ENCODE peak calls at places on chromosome 20, in nine cellular contexts. Z is left cardiac atrium; Y is MM.1S; P is GF-D8; V is brain microvascular endothelial cell; K is activated CD4-positive, CD25-positive, alpha-beta regulatory T cell; J is progenitor cell of endocrine pancreas; R is amygdala; T is T follicular helper cell. X is an unnamed sample.

GRCh38 chr20:32476684-32477593 is 108.2 kb downstream of the NOL4L start:
- DNase-seq in Z (peak), Y (no peak), P (no peak), V (no peak), K (no peak), J (peak), R (no peak), T (no peak), X (no peak)

GRCh38 chr20:13256606-13257005 is 35.5 kb downstream of the ISM1 start:
- DNase-seq in Z (no peak), Y (no peak), P (no peak), V (no peak), K (no peak), J (no peak), R (no peak), T (no peak), X (no peak)

GRCh38 chr20:3041818-3042504 is 1.5 kb upstream of the GNRH2 start:
- DNase-seq in Z (no peak), Y (no peak), P (no peak), V (no peak), K (no peak), J (no peak), R (no peak), T (no peak), X (no peak)

GRCh38 chr20:6665621-6666345 is 101.7 kb upstream of the BMP2 start:
- DNase-seq in Z (no peak), Y (no peak), P (no peak), V (no peak), K (no peak), J (no peak), R (no peak), T (no peak), X (no peak)

GRCh38 chr20:50346372-50347347 is 156.0 kb downstream of the CEBPB start:
- DNase-seq in Z (peak), Y (no peak), P (peak), V (peak), K (no peak), J (no peak), R (peak), T (no peak), X (peak)

GRCh38 chr20:42219005-42219404 is 600.8 kb upstream of the CHD6 start:
- DNase-seq in Z (no peak), Y (no peak), P (no peak), V (no peak), K (no peak), J (no peak), R (no peak), T (no peak), X (no peak)

GRCh38 chr20:5393218-5393870 is 76.6 kb upstream of the PROKR2 start:
- DNase-seq in Z (no peak), Y (no peak), P (no peak), V (no peak), K (no peak), J (no peak), R (no peak), T (no peak), X (no peak)

GRCh38 chr20:51758978-51759544 is 9.1 kb downstream of the ATP9A start:
- DNase-seq in Z (no peak), Y (no peak), P (no peak), V (no peak), K (no peak), J (no peak), R (peak), T (no peak), X (no peak)

GRCh38 chr20:61803903-61804804 is 261.5 kb downstream of the TAF4 start:
- DNase-seq in Z (no peak), Y (no peak), P (no peak), V (no peak), K (no peak), J (no peak), R (no peak), T (no peak), X (no peak)

GRCh38 chr20:37202267-37202943 is 23.1 kb upstream of the MROH8 start:
- DNase-seq in Z (no peak), Y (no peak), P (no peak), V (peak), K (no peak), J (no peak), R (no peak), T (no peak), X (peak)

GRCh38 chr20:58339741-58340140 is 30.2 kb downstream of the RAB22A start:
- DNase-seq in Z (no peak), Y (no peak), P (no peak), V (no peak), K (no peak), J (no peak), R (no peak), T (no peak), X (no peak)

GRCh38 chr20:10733122-10733521 is 59.3 kb upstream of the JAG1 start:
- DNase-seq in Z (no peak), Y (no peak), P (no peak), V (no peak), K (no peak), J (no peak), R (no peak), T (no peak), X (no peak)

GRCh38 chr20:63753381-63753780 is 13.8 kb downstream of the SLC2A4RG start:
- DNase-seq in Z (no peak), Y (no peak), P (no peak), V (no peak), K (no peak), J (no peak), R (no peak), T (no peak), X (no peak)

GRCh38 chr20:48609491-48609978 is 218.3 kb downstream of the PREX1 start:
- DNase-seq in Z (no peak), Y (peak), P (no peak), V (no peak), K (no peak), J (no peak), R (no peak), T (no peak), X (no peak)

GRCh38 chr20:35444226-35444625 is 6.2 kb upstream of the GDF5 start:
- DNase-seq in Z (no peak), Y (no peak), P (no peak), V (no peak), K (no peak), J (no peak), R (no peak), T (no peak), X (no peak)

GRCh38 chr20:22339091-22339881 is 245.1 kb downstream of the FOXA2 start:
- DNase-seq in Z (no peak), Y (peak), P (no peak), V (peak), K (no peak), J (peak), R (no peak), T (no peak), X (no peak)

GRCh38 chr20:23657202-23657601 is 19.4 kb upstream of the CST3 start:
- DNase-seq in Z (no peak), Y (no peak), P (no peak), V (no peak), K (no peak), J (no peak), R (no peak), T (no peak), X (no peak)

GRCh38 chr20:32678948-32679347 is 5.2 kb upstream of the C20orf203 start:
- DNase-seq in Z (peak), Y (no peak), P (no peak), V (no peak), K (no peak), J (no peak), R (peak), T (no peak), X (no peak)

GRCh38 chr20:48904566-48905321 is 16.8 kb upstream of the ARFGEF2 start:
- DNase-seq in Z (peak), Y (peak), P (peak), V (peak), K (peak), J (peak), R (peak), T (peak), X (peak)

GRCh38 chr20:50837532-50838321 is 42.9 kb downstream of the BCAS4 start:
- DNase-seq in Z (peak), Y (no peak), P (no peak), V (peak), K (no peak), J (no peak), R (no peak), T (no peak), X (peak)

GRCh38 chr20:59270380-59270779 is 30.0 kb upstream of the EDN3 start:
- DNase-seq in Z (no peak), Y (no peak), P (no peak), V (no peak), K (no peak), J (no peak), R (no peak), T (no peak), X (no peak)

GRCh38 chr20:44644384-44645131 is 6.9 kb downstream of the ADA start:
- DNase-seq in Z (no peak), Y (peak), P (no peak), V (no peak), K (no peak), J (no peak), R (no peak), T (no peak), X (no peak)

GRCh38 chr20:50628326-50628725 is 63.0 kb downstream of the RIPOR3 start:
- DNase-seq in Z (no peak), Y (no peak), P (no peak), V (no peak), K (no peak), J (no peak), R (no peak), T (no peak), X (no peak)

GRCh38 chr20:5065489-5066383 is 54.0 kb downstream of the PCNA start:
- DNase-seq in Z (peak), Y (no peak), P (no peak), V (peak), K (no peak), J (no peak), R (no peak), T (no peak), X (no peak)

GRCh38 chr20:47749367-47749766 is 35.9 kb downstream of the SULF2 start:
- DNase-seq in Z (peak), Y (no peak), P (no peak), V (no peak), K (no peak), J (no peak), R (no peak), T (no peak), X (peak)

GRCh38 chr20:44017905-44018683 is 103.4 kb downstream of the TOX2 start:
- DNase-seq in Z (peak), Y (no peak), P (no peak), V (peak), K (no peak), J (no peak), R (no peak), T (no peak), X (peak)

GRCh38 chr20:52035977-52036376 is 155.6 kb downstream of the ZFP64 start:
- DNase-seq in Z (no peak), Y (no peak), P (no peak), V (no peak), K (no peak), J (no peak), R (no peak), T (no peak), X (no peak)

GRCh38 chr20:43460830-43461200 is 3.1 kb downstream of the SRSF6 start:
- DNase-seq in Z (no peak), Y (no peak), P (no peak), V (no peak), K (no peak), J (no peak), R (no peak), T (no peak), X (no peak)

GRCh38 chr20:50250748-50251382 is 60.2 kb downstream of the CEBPB start:
- DNase-seq in Z (no peak), Y (no peak), P (no peak), V (no peak), K (no peak), J (no peak), R (no peak), T (no peak), X (no peak)

GRCh38 chr20:49539481-49540231 is 28.3 kb downstream of the PTGIS start:
- DNase-seq in Z (no peak), Y (no peak), P (no peak), V (no peak), K (no peak), J (no peak), R (no peak), T (no peak), X (no peak)

X was measured in uterus.